ENCODE peak calls at places on chromosomes 16 and 17, in six cellular contexts. Q is activated CD4-positive, alpha-beta T cell treated with anti-CD3 and anti-CD28 coated beads for 36 hours; D is HTR-8/SVneo; P is pons; F is stimulated activated CD4-positive, alpha-beta T cell treated with anti-CD3 and anti-CD28 coated beads, Interleukin-2, amount 100 ng/mL, for 48 hours; T is lower leg skin. W is an unnamed sample.

GRCh38 chr16:12613131-12613991 is 190.3 kb downstream of the CPPED1 start:
- DNase-seq in Q (peak), D (no peak), P (no peak), F (peak), T (no peak), W (peak)

GRCh38 chr16:22031483-22032083 is 23.7 kb downstream of the MOSMO start:
- DNase-seq in Q (no peak), D (no peak), P (no peak), F (no peak), T (no peak), W (no peak)

GRCh38 chr17:35743911-35744328 is 9.1 kb downstream of the GAS2L2 start:
- DNase-seq in Q (peak), D (peak), P (no peak), F (no peak), T (no peak), W (peak)

GRCh38 chr16:88684569-88685155 is 1.6 kb downstream of the SNAI3 start:
- DNase-seq in Q (no peak), D (no peak), P (no peak), F (no peak), T (no peak), W (no peak)

GRCh38 chr16:88303890-88304819 is 78.6 kb upstream of the ZNF469 start:
- DNase-seq in Q (no peak), D (peak), P (no peak), F (no peak), T (no peak), W (peak)

GRCh38 chr17:40558300-40558584 is 7.0 kb downstream of the CCR7 start:
- DNase-seq in Q (no peak), D (no peak), P (no peak), F (no peak), T (no peak), W (no peak)

GRCh38 chr16:65136656-65137055 is 14.8 kb upstream of the CDH11 start:
- DNase-seq in Q (no peak), D (no peak), P (no peak), F (no peak), T (no peak), W (no peak)

GRCh38 chr17:15194859-15195277 is 70.3 kb downstream of the PMP22 start:
- DNase-seq in Q (no peak), D (no peak), P (no peak), F (no peak), T (no peak), W (no peak)

GRCh38 chr17:62852195-62852594 is 44.1 kb upstream of the MARCHF10 start:
- DNase-seq in Q (no peak), D (no peak), P (no peak), F (no peak), T (no peak), W (no peak)

GRCh38 chr17:17567631-17568030 is 23.9 kb downstream of the PEMT start:
- DNase-seq in Q (no peak), D (no peak), P (peak), F (no peak), T (no peak), W (no peak)

GRCh38 chr17:55166506-55166905 is 98.3 kb upstream of the HLF start:
- DNase-seq in Q (no peak), D (no peak), P (no peak), F (no peak), T (no peak), W (no peak)

GRCh38 chr16:54116126-54116525 is 170.5 kb downstream of the IRX3 start:
- DNase-seq in Q (no peak), D (no peak), P (no peak), F (no peak), T (no peak), W (peak)

GRCh38 chr16:51426276-51426675 is 275.2 kb upstream of the SALL1 start:
- DNase-seq in Q (no peak), D (no peak), P (no peak), F (no peak), T (no peak), W (no peak)

GRCh38 chr17:80187493-80187892 is 17.7 kb downstream of the CARD14 start:
- DNase-seq in Q (no peak), D (no peak), P (no peak), F (no peak), T (peak), W (peak)

W was measured in iris pigment epithelial cell.